ENCODE peak calls at places on chromosomes 3 and 15, in seven cellular contexts. F is MM.1S, G is GM12878, W is breast epithelium, O is iPS DF 6.9, U is fibroblast of lung, I is pancreas. K is an unnamed sample.

GRCh38 chr15:100900136-100900894 is 18.8 kb upstream of the LRRK1 start:
- DNase-seq in F (no peak), G (no peak), W (no peak), O (no peak), U (no peak), I (peak; percentile 61), K (no peak)

GRCh38 chr3:155031191-155031590 is 48.9 kb upstream of the MME start:
- DNase-seq in F (peak; percentile 3), G (no peak), W (no peak), O (no peak), U (peak; percentile 36), I (no peak), K (no peak)

GRCh38 chr3:54931182-54931581 is 3.3 kb upstream of the LRTM1 start:
- DNase-seq in F (no peak), G (no peak), W (no peak), O (no peak), U (no peak), I (no peak), K (no peak)

GRCh38 chr15:75067123-75067854 is 43.9 kb downstream of the PPCDC start:
- DNase-seq in F (peak; percentile 78), G (no peak), W (no peak), O (no peak), U (peak; percentile 35), I (no peak), K (peak; percentile 30)

GRCh38 chr3:114745322-114746240 is 401.5 kb downstream of the ZBTB20 start:
- DNase-seq in F (no peak), G (no peak), W (no peak), O (no peak), U (peak; percentile 47), I (no peak), K (no peak)

GRCh38 chr3:186625600-186626042 is 12.8 kb downstream of the AHSG start:
- DNase-seq in F (no peak), G (no peak), W (no peak), O (no peak), U (no peak), I (no peak), K (no peak)

GRCh38 chr15:38651328-38652038 is 86.9 kb upstream of the RASGRP1 start:
- DNase-seq in F (no peak), G (no peak), W (no peak), O (no peak), U (no peak), I (no peak), K (no peak)

GRCh38 chr3:134446800-134447199 is 39.0 kb downstream of the ANAPC13 start:
- DNase-seq in F (no peak), G (no peak), W (peak; percentile 46), O (no peak), U (no peak), I (no peak), K (no peak)

GRCh38 chr3:113128386-113129015 is 82.9 kb upstream of the BOC start:
- DNase-seq in F (no peak), G (no peak), W (no peak), O (no peak), U (no peak), I (no peak), K (no peak)

GRCh38 chr3:60855250-60855649 is 396.0 kb downstream of the FHIT start:
- DNase-seq in F (no peak), G (no peak), W (no peak), O (no peak), U (no peak), I (no peak), K (no peak)

GRCh38 chr15:69855172-69855562 is 242.6 kb downstream of the TLE3 start:
- DNase-seq in F (no peak), G (no peak), W (no peak), O (no peak), U (no peak), I (no peak), K (no peak)

GRCh38 chr15:84909782-84910181 is 25.3 kb downstream of the SLC28A1 start:
- DNase-seq in F (no peak), G (no peak), W (no peak), O (no peak), U (no peak), I (no peak), K (no peak)
- H3K4me1 ChIP-seq in F (peaks cover 12% of the 10 kb centered on the region), G (peaks cover 6% of the 10 kb centered on the region), W (peaks cover 25% of the 10 kb centered on the region), O (no peaks in the 10 kb centered on the region), U (peaks cover 7% of the 10 kb centered on the region), I (peaks cover 8% of the 10 kb centered on the region), K (peaks cover 27% of the 10 kb centered on the region)

GRCh38 chr15:22227411-22227810 is 147.1 kb downstream of the OR4M2 start:
- DNase-seq in F (no peak), G (no peak), W (peak; percentile 17), O (no peak), U (no peak), I (no peak), K (no peak)

GRCh38 chr15:22227961-22228762 is 147.8 kb downstream of the OR4M2 start:
- DNase-seq in F (no peak), G (no peak), W (no peak), O (no peak), U (no peak), I (no peak), K (no peak)

GRCh38 chr15:22226034-22226790 is 145.9 kb downstream of the OR4M2 start:
- DNase-seq in F (no peak), G (no peak), W (peak; percentile 16), O (no peak), U (no peak), I (no peak), K (no peak)

GRCh38 chr15:22229971-22230815 is 149.9 kb downstream of the OR4M2 start:
- DNase-seq in F (no peak), G (no peak), W (no peak), O (no peak), U (no peak), I (no peak), K (no peak)

DNA sequence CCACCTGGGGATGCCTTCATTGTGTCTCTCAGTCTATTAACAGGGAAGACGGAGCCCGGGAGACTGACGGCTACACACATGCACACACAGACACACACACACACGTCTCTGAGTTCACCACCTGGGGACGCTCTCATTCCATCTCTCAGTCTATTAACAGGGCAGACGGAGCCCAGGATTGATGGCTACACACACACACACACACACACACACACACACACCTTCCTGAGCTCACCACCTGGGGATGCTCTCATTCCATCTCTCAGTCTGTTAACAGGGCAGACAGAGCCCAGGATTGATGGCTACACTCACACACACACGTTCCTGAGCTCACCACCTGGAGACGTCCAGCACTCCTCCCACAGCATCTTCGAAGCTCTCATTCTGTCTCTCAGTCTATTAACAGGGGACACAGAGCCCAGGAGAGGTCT is 143.9 kb downstream of the OR4M2 start:
- DNase-seq in F (peak; percentile 17), G (no peak), W (peak; percentile 16), O (no peak), U (no peak), I (no peak), K (no peak)
- H3K9me3 ChIP-seq in F (no peaks in the 10 kb centered on the region), G (no peaks in the 10 kb centered on the region), W (no peaks in the 10 kb centered on the region), O (peaks cover 11% of the 10 kb centered on the region), U (peaks cover 8% of the 10 kb centered on the region), I (no peaks in the 10 kb centered on the region), K (no peaks in the 10 kb centered on the region)

GRCh38 chr3:137768021-137768360 is 3.9 kb downstream of the SOX14 start:
- DNase-seq in F (no peak), G (no peak), W (no peak), O (no peak), U (no peak), I (no peak), K (no peak)

GRCh38 chr3:137765310-137766033 is 1.4 kb downstream of the SOX14 start:
- DNase-seq in F (no peak), G (no peak), W (no peak), O (no peak), U (no peak), I (no peak), K (no peak)

GRCh38 chr3:137767146-137768020 is 3.3 kb downstream of the SOX14 start:
- DNase-seq in F (no peak), G (no peak), W (no peak), O (no peak), U (no peak), I (no peak), K (no peak)

GRCh38 chr3:137764563-137765309 is 621 bp downstream of the SOX14 start:
- DNase-seq in F (no peak), G (no peak), W (no peak), O (no peak), U (no peak), I (no peak), K (no peak)

DNA sequence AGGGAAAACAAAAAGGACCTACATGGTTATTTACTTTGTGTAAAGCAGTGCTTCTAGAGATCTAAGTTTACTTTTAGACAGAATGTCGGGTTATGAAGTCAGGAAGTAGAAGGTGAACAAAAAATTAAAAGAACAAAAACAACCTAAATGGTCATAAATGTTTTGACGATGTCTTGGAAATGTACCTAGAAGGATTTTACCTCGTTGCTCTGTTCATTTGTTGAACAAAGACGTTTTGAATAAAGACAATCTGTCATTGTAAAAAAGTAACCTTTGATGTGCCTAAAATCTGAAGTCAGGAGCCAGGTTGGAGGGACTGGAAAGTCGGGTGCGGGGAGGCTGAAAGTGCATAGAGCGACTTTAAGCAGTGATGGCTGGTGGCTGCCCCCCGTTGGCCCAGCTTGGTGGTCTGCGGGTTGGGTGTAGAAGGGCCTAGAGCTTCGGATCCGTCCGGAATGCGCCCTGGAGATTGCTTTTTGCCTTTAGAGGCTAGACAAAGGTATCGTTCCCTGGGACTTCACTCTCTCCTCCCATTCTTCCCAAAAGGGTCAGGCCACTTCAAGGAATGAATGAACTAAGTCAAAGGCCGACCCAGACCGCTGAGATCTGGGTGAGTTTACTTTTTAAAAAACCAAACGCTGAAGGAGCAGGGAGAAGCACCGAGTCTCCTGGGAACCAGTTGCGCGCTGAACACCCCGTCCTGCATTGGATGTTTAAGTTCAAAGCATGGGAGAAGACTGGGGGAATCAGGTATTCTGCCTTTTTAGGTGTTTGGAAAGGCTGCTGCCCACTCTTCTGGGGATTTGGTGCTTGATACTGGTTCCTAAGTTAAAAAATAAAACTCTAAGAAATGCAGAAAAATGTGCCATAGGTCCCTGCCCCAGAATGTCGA is 2.2 kb downstream of the SOX14 start:
- DNase-seq in F (no peak), G (no peak), W (no peak), O (no peak), U (no peak), I (no peak), K (no peak)
- H3K4me1 ChIP-seq in F (no peaks in the 10 kb centered on the region), G (no peaks in the 10 kb centered on the region), W (peaks cover 13% of the 10 kb centered on the region), O (peaks cover 29% of the 10 kb centered on the region), U (no peaks in the 10 kb centered on the region), I (peaks cover 14% of the 10 kb centered on the region), K (peaks cover 26% of the 10 kb centered on the region)

GRCh38 chr3:190159902-190160435 is 39.3 kb upstream of the P3H2 start:
- DNase-seq in F (no peak), G (no peak), W (no peak), O (no peak), U (no peak), I (no peak), K (no peak)

GRCh38 chr3:190158261-190158660 is 37.6 kb upstream of the P3H2 start:
- DNase-seq in F (no peak), G (no peak), W (no peak), O (no peak), U (no peak), I (no peak), K (no peak)

GRCh38 chr3:190150681-190151080 is 30.0 kb upstream of the P3H2 start:
- DNase-seq in F (no peak), G (no peak), W (no peak), O (no peak), U (no peak), I (no peak), K (no peak)

DNA sequence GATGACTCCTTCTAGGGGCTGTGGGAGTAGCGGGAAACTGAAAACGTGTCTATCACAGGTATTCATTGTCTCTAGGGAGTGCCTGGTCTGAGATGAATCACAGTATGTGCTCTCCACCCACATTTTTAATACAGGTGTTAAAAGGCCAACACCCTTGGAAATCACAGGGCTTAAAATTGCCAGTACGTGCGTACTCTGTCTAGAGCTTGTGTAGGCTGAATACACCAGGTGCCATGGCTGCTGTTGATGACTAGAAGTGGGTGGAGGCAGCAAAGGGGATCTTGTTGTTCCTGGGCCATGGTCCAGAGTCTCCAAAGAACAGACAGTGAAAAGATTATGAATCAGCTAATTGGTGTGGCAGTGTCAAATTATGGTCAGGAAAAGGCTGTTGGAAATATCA is 35.1 kb upstream of the P3H2 start:
- DNase-seq in F (no peak), G (no peak), W (no peak), O (no peak), U (no peak), I (no peak), K (no peak)
- H3K9me3 ChIP-seq in F (no peaks in the 10 kb centered on the region), G (no peaks in the 10 kb centered on the region), W (no peaks in the 10 kb centered on the region), O (no peaks in the 10 kb centered on the region), U (no peaks in the 10 kb centered on the region), I (no peaks in the 10 kb centered on the region), K (no peaks in the 10 kb centered on the region)

K was measured in Panc1.